ENCODE peak calls at places on chromosomes 4 and X, in seven cellular contexts. A is NCI-H2081; L is immature natural killer cell; V is stimulated activated CD8-positive, alpha-beta memory T cell treated with anti-CD3 and anti-CD28 coated beads, Interleukin-12 subunit alpha, Interleukin-12 subunit beta, amount 100 ng/mL, for 4 hours; G is kidney; P is amniotic stem cell; J is suprapubic skin. X is an unnamed sample.

GRCh38 chr4:38752393-38752961 is 30.3 kb downstream of the TLR10 start:
- DNase-seq in G (no peak), J (no peak), L (peak), V (no peak), P (no peak), A (no peak), X (no peak)

GRCh38 chrX:18406531-18407266 is 18.7 kb upstream of the CDKL5 start:
- DNase-seq in G (no peak), L (no peak), A (no peak), J (no peak), P (no peak), V (no peak), X (no peak)

GRCh38 chr4:88610771-88611170 is 18.5 kb downstream of the HERC3 start:
- DNase-seq in P (no peak), G (peak), A (no peak), V (no peak), J (no peak), L (no peak), X (no peak)

GRCh38 chrX:45745479-45745878 is 544.8 kb upstream of the DIPK2B start:
- DNase-seq in V (no peak), L (no peak), A (no peak), G (no peak), J (no peak), P (no peak), X (no peak)

GRCh38 chr4:94523617-94524016 is 71.9 kb downstream of the PDLIM5 start:
- DNase-seq in L (no peak), G (no peak), V (no peak), P (no peak), J (no peak), A (no peak), X (no peak)

GRCh38 chr4:17055788-17056187 is 157.3 kb upstream of the LDB2 start:
- DNase-seq in G (no peak), P (peak), A (no peak), J (no peak), L (no peak), V (no peak), X (peak)

GRCh38 chr4:14078311-14078710 is 450.8 kb upstream of the BOD1L1 start:
- DNase-seq in J (no peak), G (no peak), L (no peak), V (no peak), A (no peak), P (no peak), X (no peak)

GRCh38 chr4:91147067-91147466 is 1019.9 kb downstream of the CCSER1 start:
- DNase-seq in P (no peak), J (no peak), G (no peak), V (no peak), L (no peak), A (no peak), X (no peak)

GRCh38 chr4:46975841-46976551 is 17.4 kb downstream of the GABRA4 start:
- DNase-seq in P (no peak), V (no peak), A (no peak), L (no peak), G (no peak), J (no peak), X (no peak)

GRCh38 chr4:173074501-173074946 is 94.1 kb upstream of the GALNT7 start:
- DNase-seq in V (no peak), L (no peak), G (no peak), A (peak), J (no peak), P (no peak), X (peak)

GRCh38 chrX:20968996-20969395 is 405.2 kb upstream of the CNKSR2 start:
- DNase-seq in J (no peak), P (no peak), V (no peak), G (no peak), A (no peak), L (no peak), X (no peak)

GRCh38 chrX:332916-333610 is 14.5 kb upstream of the GTPBP6 start:
- DNase-seq in G (peak), A (no peak), J (peak), V (no peak), L (no peak), P (no peak), X (no peak)

GRCh38 chr4:145044341-145044740 is 53.7 kb downstream of the ANAPC10 start:
- DNase-seq in V (no peak), P (no peak), J (no peak), A (no peak), L (no peak), G (no peak), X (no peak)

GRCh38 chr4:53659737-53660136 is 68.5 kb upstream of the LNX1 start:
- DNase-seq in V (no peak), G (no peak), P (no peak), A (no peak), J (no peak), L (no peak), X (no peak)